ENCODE peak calls at places on chromosomes 16 and 17, in six cellular contexts. K is T-helper 1 cell, E is NCI-H345, Z is neuronal stem cell, T is HEK293T, A is B cell. F is an unnamed sample.

GRCh38 chr17:16342979-16343378 is 10.3 kb downstream of the CENPV start:
- DNase-seq in K (no peak), E (no peak), Z (no peak), T (no peak), A (no peak), F (no peak)

GRCh38 chr17:68101992-68102758 is 66.6 kb downstream of the KPNA2 start:
- DNase-seq in K (no peak), E (peak), Z (no peak), T (peak), A (no peak), F (no peak)

GRCh38 chr16:11546522-11547485 is 39.9 kb downstream of the LITAF start:
- DNase-seq in K (no peak), E (no peak), Z (no peak), T (no peak), A (no peak), F (no peak)

GRCh38 chr17:19508327-19508867 is 25.3 kb upstream of the SLC47A1 start:
- DNase-seq in K (peak), E (peak), Z (no peak), T (peak), A (peak), F (no peak)

GRCh38 chr16:46743232-46743719 is 4.9 kb downstream of the MYLK3 start:
- DNase-seq in K (no peak), E (no peak), Z (no peak), T (no peak), A (peak), F (no peak)

GRCh38 chr16:70578035-70578434 is 54.4 kb downstream of the SF3B3 start:
- DNase-seq in K (no peak), E (no peak), Z (no peak), T (no peak), A (no peak), F (no peak)

GRCh38 chr16:85480727-85481101 is 132.4 kb upstream of the GSE1 start:
- DNase-seq in K (no peak), E (peak), Z (no peak), T (peak), A (no peak), F (no peak)

GRCh38 chr17:27384261-27384701 is 72.0 kb upstream of the KSR1 start:
- DNase-seq in K (no peak), E (no peak), Z (no peak), T (no peak), A (no peak), F (peak)

GRCh38 chr16:55047903-55048497 is 117.3 kb downstream of the IRX5 start:
- DNase-seq in K (no peak), E (no peak), Z (no peak), T (no peak), A (no peak), F (no peak)

GRCh38 chr16:73743665-73744496 is 552.7 kb upstream of the PSMD7 start:
- DNase-seq in K (no peak), E (peak), Z (no peak), T (peak), A (no peak), F (no peak)

GRCh38 chr17:27559996-27560481 is 70.9 kb upstream of the LGALS9 start:
- DNase-seq in K (no peak), E (peak), Z (no peak), T (no peak), A (no peak), F (no peak)

GRCh38 chr16:12896562-12896961 is 4.8 kb upstream of the SHISA9 start:
- DNase-seq in K (no peak), E (peak), Z (peak), T (no peak), A (no peak), F (no peak)

GRCh38 chr17:39755550-39756375 is 18.0 kb downstream of the GRB7 start:
- DNase-seq in K (peak), E (no peak), Z (no peak), T (no peak), A (peak), F (no peak)

GRCh38 chr17:36459045-36459444 is 27.4 kb upstream of the ZNHIT3 start:
- DNase-seq in K (no peak), E (no peak), Z (no peak), T (no peak), A (no peak), F (no peak)

GRCh38 chr16:50273888-50274770 is 7.8 kb downstream of the ADCY7 start:
- DNase-seq in K (no peak), E (no peak), Z (no peak), T (no peak), A (peak), F (no peak)

GRCh38 chr17:71441098-71441497 is 679.7 kb upstream of the SOX9 start:
- DNase-seq in K (no peak), E (no peak), Z (no peak), T (peak), A (no peak), F (no peak)

GRCh38 chr17:79573196-79573929 is 37.5 kb downstream of the RBFOX3 start:
- DNase-seq in K (no peak), E (peak), Z (no peak), T (no peak), A (no peak), F (no peak)

GRCh38 chr16:68200120-68200783 is 35.7 kb downstream of the ESRP2 start:
- DNase-seq in K (no peak), E (no peak), Z (no peak), T (peak), A (no peak), F (no peak)

GRCh38 chr16:88976359-88977027 is 514 bp downstream of the CBFA2T3 start:
- DNase-seq in K (no peak), E (no peak), Z (no peak), T (no peak), A (peak), F (no peak)

GRCh38 chr16:7374614-7375174 is 42.0 kb downstream of the RBFOX1 start:
- DNase-seq in K (no peak), E (no peak), Z (no peak), T (no peak), A (no peak), F (no peak)

GRCh38 chr16:59210955-59211541 is 476.9 kb upstream of the GOT2 start:
- DNase-seq in K (no peak), E (no peak), Z (peak), T (no peak), A (no peak), F (no peak)

GRCh38 chr16:79758615-79759346 is 158.2 kb upstream of the MAF start:
- DNase-seq in K (no peak), E (no peak), Z (no peak), T (no peak), A (no peak), F (no peak)

GRCh38 chr17:67830440-67830839 is 5.1 kb downstream of the BPTF start:
- DNase-seq in K (no peak), E (no peak), Z (no peak), T (no peak), A (no peak), F (no peak)

GRCh38 chr17:79834575-79835469 is 4.4 kb downstream of the CBX4 start:
- DNase-seq in K (no peak), E (peak), Z (no peak), T (peak), A (no peak), F (peak)

GRCh38 chr17:57666198-57666870 is 78.8 kb downstream of the CCDC182 start:
- DNase-seq in K (no peak), E (no peak), Z (no peak), T (no peak), A (peak), F (no peak)

GRCh38 chr16:81532491-81533174 is 88.0 kb downstream of the CMIP start:
- DNase-seq in K (no peak), E (no peak), Z (no peak), T (no peak), A (no peak), F (no peak)